ENCODE peak calls at places on chromosomes 1 and 21, in five cellular contexts. A is heart left ventricle, W is OCI-LY7, P is body of pancreas, M is GM23338. L is an unnamed sample. For H3K4me1, the result is how much of the 10 kb centered on the place peaks cover.

GRCh38 chr1:1348420-1349255 is 580 bp downstream of the DVL1 start:
- DNase-seq in M (peak), W (no peak), P (peak), A (no peak), L (no peak)

GRCh38 chr21:25561668-25562641 is 45.3 kb downstream of the MRPL39 start:
- DNase-seq in W (peak), A (peak), P (peak), M (peak), L (peak)

GRCh38 chr1:90193116-90193515 is 198.2 kb downstream of the ZNF326 start:
- DNase-seq in W (no peak), M (no peak), P (no peak), A (no peak), L (no peak)

GRCh38 chr1:219416598-219417238 is 196.2 kb downstream of the ZC3H11B start:
- DNase-seq in W (peak), P (peak), M (peak), A (peak), L (peak)

GRCh38 chr21:41593784-41594138 is 85.8 kb upstream of the TMPRSS2 start:
- DNase-seq in P (peak), M (no peak), A (no peak), W (no peak), L (no peak)

GRCh38 chr1:30412241-30413110 is 310.9 kb downstream of the MATN1 start:
- DNase-seq in P (no peak), M (no peak), A (peak), W (no peak), L (peak)

GRCh38 chr1:77164434-77164944 is 54.7 kb downstream of the PIGK start:
- DNase-seq in A (no peak), P (no peak), W (no peak), M (peak), L (no peak)

GRCh38 chr1:119133987-119134386 is 6.5 kb downstream of the WARS2 start:
- DNase-seq in A (no peak), P (no peak), M (no peak), W (no peak), L (no peak)

GRCh38 chr1:40825430-40825778 is 36.8 kb downstream of the CITED4 start:
- DNase-seq in W (no peak), P (no peak), A (no peak), M (no peak), L (no peak)

GRCh38 chr1:28736450-28737244 is at the start of gene YTHDF2:
- DNase-seq in P (peak), W (peak), A (peak), M (peak), L (peak)
- H3K4me1 ChIP-seq in P (under half), W (under half), A (under half), M (under half), L (under half)

DNA sequence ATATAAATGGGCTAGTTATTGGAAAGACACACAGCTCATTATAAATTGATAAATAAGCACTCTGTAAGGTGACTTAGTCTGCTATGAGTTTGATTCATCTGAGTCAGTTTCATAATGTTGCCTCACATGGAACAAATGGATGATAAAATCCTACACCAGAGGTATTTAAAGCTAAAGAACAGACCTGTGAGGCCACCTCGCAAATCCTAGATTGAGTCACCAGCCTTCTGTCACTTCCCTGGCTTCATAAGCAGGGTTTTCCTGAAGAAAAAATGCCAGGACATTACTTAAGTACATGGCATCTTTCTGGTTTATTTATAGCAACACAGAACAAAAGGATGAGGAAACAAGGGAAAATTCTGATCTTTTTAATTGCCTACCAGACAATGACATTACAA is 18.4 kb downstream of the CD2 start:
- DNase-seq in P (peak), A (no peak), W (no peak), M (no peak), L (no peak)
- H3K4me1 ChIP-seq in P (under half), A (under half), W (half or more), M (under half), L (under half)

GRCh38 chr1:164706596-164706995 is 147.6 kb downstream of the PBX1 start:
- DNase-seq in A (no peak), P (no peak), W (no peak), M (no peak), L (no peak)
- H3K4me1 ChIP-seq in A (half or more), P (half or more), W (under half), M (under half), L (under half)

GRCh38 chr1:33535334-33535733 is 62.9 kb downstream of the ZSCAN20 start:
- DNase-seq in A (no peak), M (no peak), W (no peak), P (no peak), L (no peak)
- H3K4me1 ChIP-seq in A (under half), M (under half), W (under half), P (under half), L (under half)

GRCh38 chr1:156117414-156118174 is 3.1 kb downstream of the LMNA start:
- DNase-seq in A (no peak), M (no peak), W (no peak), P (peak), L (no peak)
- H3K4me1 ChIP-seq in A (half or more), M (under half), W (under half), P (half or more), L (under half)

GRCh38 chr1:186492531-186493291 is 31.8 kb upstream of the PDC start:
- DNase-seq in A (no peak), M (no peak), W (no peak), P (no peak), L (no peak)
- H3K4me1 ChIP-seq in A (under half), M (under half), W (under half), P (under half), L (under half)

GRCh38 chr1:108646265-108646660 is 14.6 kb downstream of the HENMT1 start:
- DNase-seq in M (no peak), A (no peak), W (no peak), P (no peak), L (no peak)

GRCh38 chr1:108644984-108645383 is 15.9 kb downstream of the HENMT1 start:
- DNase-seq in W (no peak), A (no peak), M (no peak), P (no peak), L (no peak)

GRCh38 chr1:108643492-108644333 is 17.2 kb downstream of the HENMT1 start:
- DNase-seq in M (peak), P (peak), A (peak), W (peak), L (no peak)

GRCh38 chr1:108646661-108647269 is 14.1 kb downstream of the HENMT1 start:
- DNase-seq in M (no peak), P (peak), A (peak), W (peak), L (peak)

DNA sequence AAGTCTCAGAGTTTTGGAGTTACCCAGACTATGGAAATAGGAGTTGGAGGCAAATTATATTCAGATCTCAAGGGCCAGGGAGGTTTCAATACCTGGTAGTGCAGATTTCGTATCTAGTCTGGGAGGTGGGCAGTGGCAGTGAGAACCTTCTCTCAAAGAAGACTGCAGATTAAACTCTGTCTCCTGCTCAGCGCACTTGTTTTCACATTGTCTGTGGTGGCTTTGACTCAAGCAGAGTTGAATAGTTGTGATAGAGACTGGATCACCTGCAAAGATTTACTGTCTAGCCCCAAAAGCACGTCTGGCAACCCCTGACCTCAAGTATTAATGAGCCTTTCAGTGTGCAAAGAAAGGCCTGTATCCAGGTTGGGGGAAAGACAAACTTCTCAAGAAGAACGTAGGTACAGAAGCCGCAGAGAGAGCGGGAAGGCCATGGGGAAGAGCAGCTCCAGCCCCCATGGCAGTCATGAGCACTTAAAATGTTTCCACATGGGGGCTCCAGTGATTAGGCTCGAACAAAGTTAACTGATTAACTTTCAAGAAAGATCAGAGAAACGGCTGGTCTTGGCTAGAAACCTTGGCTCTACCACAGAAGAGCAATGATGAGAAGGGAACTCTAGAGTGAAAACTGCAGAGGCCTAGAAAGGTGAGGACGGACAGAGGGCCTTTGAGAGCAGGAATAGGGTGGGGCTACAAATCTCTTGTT is 15.3 kb downstream of the HENMT1 start:
- DNase-seq in A (no peak), P (no peak), M (peak), W (no peak), L (no peak)
- H3K4me1 ChIP-seq in A (under half), P (under half), M (under half), W (under half), L (under half)

DNA sequence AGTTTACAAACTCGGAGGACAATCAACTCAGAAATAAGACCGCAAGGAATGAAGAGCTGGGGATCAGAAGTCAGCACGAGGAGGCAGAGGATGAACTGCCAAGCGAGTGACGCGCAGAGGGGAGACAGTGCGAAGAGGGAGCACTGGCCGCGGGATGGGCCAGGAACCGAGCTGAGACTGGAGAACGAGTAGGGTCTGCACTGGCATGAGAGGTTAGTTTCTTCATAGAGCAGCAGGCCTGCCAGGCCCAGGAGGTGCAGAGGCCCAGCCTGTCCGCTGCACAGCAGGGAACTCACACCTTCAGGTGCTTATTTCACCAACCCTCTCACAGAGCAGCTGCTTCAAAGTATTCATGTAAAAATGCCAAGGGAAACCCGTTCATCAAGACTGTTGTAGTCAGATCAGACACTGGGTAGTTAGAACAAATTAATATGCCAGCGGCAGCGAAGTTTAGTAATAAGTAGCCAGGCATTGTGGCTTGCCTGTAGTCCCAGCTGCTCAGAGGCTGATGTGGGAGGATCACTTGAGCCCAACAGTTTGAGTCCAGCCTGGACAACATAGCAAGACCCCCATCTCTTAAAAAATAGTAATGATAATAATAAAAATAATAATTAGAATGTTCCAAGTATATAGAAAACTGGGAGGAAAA is 144.5 kb downstream of the SLC45A1 start:
- DNase-seq in W (no peak), M (no peak), A (no peak), P (no peak), L (no peak)
- H3K4me1 ChIP-seq in W (half or more), M (half or more), A (under half), P (under half), L (under half)